ENCODE peak calls at places on chromosomes 4 and X, in five cellular contexts. B is Caco-2, C is tibial nerve, Y is heart right ventricle, S is transverse colon. K is an unnamed sample. For H3K9me3 and H3K27me3, the result is how much of the 10 kb centered on the place peaks cover.

GRCh38 chrX:14729058-14729457 is 143.8 kb downstream of the FANCB start:
- DNase-seq in B (no peak), C (no peak), Y (no peak), S (no peak), K (no peak)

GRCh38 chrX:25226151-25226550 is 210.4 kb upstream of the ARX start:
- DNase-seq in B (no peak), C (no peak), Y (no peak), S (no peak), K (no peak)

GRCh38 chr4:35151816-35152572 is 1092.3 kb downstream of the ARAP2 start:
- DNase-seq in B (peak), C (no peak), Y (no peak), S (no peak), K (no peak)

GRCh38 chr4:161252520-161253141 is 911.2 kb downstream of the FSTL5 start:
- DNase-seq in B (peak), C (no peak), Y (no peak), S (no peak), K (no peak)

GRCh38 chr4:137390707-137391106 is 141.6 kb downstream of the PCDH18 start:
- DNase-seq in B (no peak), C (no peak), Y (no peak), S (no peak), K (no peak)

GRCh38 chr4:75916091-75916661 is 13.9 kb upstream of the PPEF2 start:
- DNase-seq in B (peak), C (no peak), Y (no peak), S (peak), K (peak)

GRCh38 chr4:144104509-144105130 is 35.9 kb downstream of the GYPA start:
- DNase-seq in B (no peak), C (no peak), Y (no peak), S (no peak), K (no peak)

GRCh38 chr4:83340692-83341343 is 6.2 kb upstream of the HPSE start:
- DNase-seq in B (no peak), C (no peak), Y (no peak), S (no peak), K (peak)

GRCh38 chr4:41070516-41071281 is 143.6 kb downstream of the APBB2 start:
- DNase-seq in B (no peak), C (no peak), Y (no peak), S (no peak), K (no peak)

GRCh38 chr4:159272341-159273125 is 169.7 kb downstream of the RAPGEF2 start:
- DNase-seq in B (no peak), C (no peak), Y (no peak), S (no peak), K (no peak)

GRCh38 chr4:48944252-48944651 is 37.7 kb upstream of the OCIAD2 start:
- DNase-seq in B (no peak), C (no peak), Y (no peak), S (peak), K (no peak)

GRCh38 chrX:64229145-64229544 is 1.3 kb downstream of the ASB12 start:
- DNase-seq in B (peak), C (no peak), Y (no peak), S (peak), K (no peak)

GRCh38 chrX:64230123-64230970 is at the start of gene ASB12:
- DNase-seq in B (no peak), C (no peak), Y (no peak), S (no peak), K (no peak)
- TF ChIP-seq CTCF in B (no peak), C (no peak), Y (peak), S (no peak), K (no peak)

DNA sequence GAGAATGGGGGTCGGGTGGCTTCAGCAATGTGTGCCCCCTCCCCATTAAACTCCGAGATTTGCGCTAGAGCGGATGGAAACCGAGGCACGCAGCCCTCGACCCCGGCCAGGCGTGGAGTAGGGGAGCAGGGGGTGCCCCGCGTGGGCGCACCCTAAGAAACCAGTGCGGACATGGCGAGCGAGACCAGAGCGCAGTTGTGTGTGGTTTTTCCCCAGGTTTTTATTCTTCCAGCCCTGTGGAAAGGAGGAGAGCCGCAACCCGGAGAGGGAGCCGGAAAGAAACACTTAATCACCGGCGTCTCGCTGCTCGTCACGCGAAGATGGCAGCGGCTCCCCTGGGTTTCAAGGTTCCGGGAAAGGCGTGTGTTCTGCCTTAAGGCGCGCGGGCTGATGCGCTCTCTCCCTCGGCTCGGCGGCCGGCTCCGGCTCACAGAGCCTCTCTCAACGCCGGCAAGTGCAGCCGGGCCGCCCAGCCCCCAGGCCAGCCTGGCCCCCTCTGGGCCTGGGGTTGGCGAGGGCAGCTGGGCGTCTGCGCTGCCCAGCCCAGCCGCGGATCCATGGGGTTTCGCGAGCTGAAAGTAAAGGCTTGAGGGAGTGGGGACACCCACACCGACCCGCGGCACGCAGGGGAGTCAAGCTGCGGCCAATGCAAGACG is 73.9 kb upstream of the BCOR start:
- DNase-seq in B (no peak), C (no peak), Y (peak), S (no peak), K (peak)
- H3K9me3 ChIP-seq in B (under half), C (under half), Y (under half), S (under half), K (under half)

DNA sequence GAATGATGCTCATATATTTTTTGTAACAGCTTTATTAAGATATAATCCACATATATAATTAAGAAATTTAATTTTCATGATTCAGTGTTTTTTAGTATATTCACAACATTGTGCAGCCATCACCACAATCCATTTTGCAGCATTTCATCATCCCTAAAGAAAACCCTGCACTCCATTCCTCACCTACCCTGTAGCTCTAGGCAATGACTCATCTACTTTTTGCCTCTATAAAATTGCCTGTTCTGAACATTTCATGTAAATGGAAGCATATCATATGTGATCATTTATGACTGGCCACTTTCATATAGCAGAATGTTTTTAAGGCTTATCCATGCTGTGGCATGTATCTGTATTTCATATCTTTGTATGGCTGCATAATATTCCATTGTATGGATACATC is 339.9 kb downstream of the MAPK10 start:
- DNase-seq in B (no peak), C (no peak), Y (no peak), S (no peak), K (no peak)
- H3K27me3 ChIP-seq in B (under half), C (under half), Y (under half), S (under half), K (under half)

GRCh38 chr4:8192748-8193738 is 6.0 kb upstream of the SH3TC1 start:
- DNase-seq in B (peak), C (peak), Y (no peak), S (peak), K (no peak)
- TF ChIP-seq CTCF in B (peak), C (peak), Y (peak), S (no peak), K (no peak)

GRCh38 chr4:73703320-73703719 is 37.0 kb upstream of the CXCL8 start:
- DNase-seq in B (no peak), C (no peak), Y (no peak), S (no peak), K (no peak)
- H3K9me3 ChIP-seq in B (under half), C (under half), Y (under half), S (under half), K (under half)

GRCh38 chrX:675896-676295 is 45.3 kb downstream of the SHOX start:
- DNase-seq in B (no peak), C (no peak), Y (no peak), S (no peak), K (no peak)

GRCh38 chrX:675279-675886 is 44.8 kb downstream of the SHOX start:
- DNase-seq in B (no peak), C (no peak), Y (no peak), S (no peak), K (no peak)

GRCh38 chrX:680062-680461 is 49.5 kb downstream of the SHOX start:
- DNase-seq in B (no peak), C (no peak), Y (no peak), S (no peak), K (no peak)

GRCh38 chrX:679161-679979 is 48.8 kb downstream of the SHOX start:
- DNase-seq in B (no peak), C (no peak), Y (no peak), S (no peak), K (no peak)

GRCh38 chrX:677376-677775 is 46.8 kb downstream of the SHOX start:
- DNase-seq in B (no peak), C (no peak), Y (no peak), S (no peak), K (no peak)
- H3K27me3 ChIP-seq in B (under half), C (under half), Y (under half), S (under half), K (under half)

GRCh38 chr4:81404294-81404693 is 67.4 kb downstream of the RASGEF1B start:
- DNase-seq in B (no peak), C (no peak), Y (no peak), S (no peak), K (no peak)
- TF ChIP-seq CTCF in B (no peak), C (no peak), Y (no peak), S (no peak), K (no peak)

DNA sequence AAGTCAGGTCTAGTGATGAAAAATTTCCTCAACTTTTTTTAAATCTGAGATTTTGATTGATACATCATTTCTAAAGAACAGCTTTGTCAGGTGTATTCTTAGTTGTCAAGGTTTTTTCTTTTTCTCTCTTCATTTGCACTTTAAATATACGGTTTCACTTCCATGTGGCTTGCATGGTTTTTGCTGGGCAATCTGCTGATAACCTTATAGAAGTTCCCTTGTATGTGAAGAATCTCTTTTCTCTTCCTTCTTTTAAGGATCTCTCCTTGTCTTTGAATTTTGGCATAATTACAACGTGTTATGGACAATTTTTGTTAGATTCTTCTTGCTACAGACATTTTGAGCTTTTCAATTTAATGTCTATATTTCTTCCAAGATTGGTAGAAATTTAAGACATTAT is 76.4 kb downstream of the ZNF721 start:
- DNase-seq in B (no peak), C (no peak), Y (no peak), S (no peak), K (no peak)
- H3K9me3 ChIP-seq in B (under half), C (under half), Y (half or more), S (half or more), K (half or more)

K was measured in CD4-positive, alpha-beta T cell.